ENCODE peak calls at places on chromosomes 7 and 10, in four cellular contexts. Q, N, A and J are unnamed samples.

GRCh38 chr10:104334965-104335650 is 3.2 kb downstream of the ITPRIP start:
- DNase-seq in N (no peak), Q (no peak), A (no peak), J (no peak)

GRCh38 chr7:149662591-149663095 is 110.7 kb downstream of the ZNF467 start:
- DNase-seq in Q (no peak), A (no peak), N (peak), J (peak)

GRCh38 chr10:112002191-112002590 is 181.4 kb downstream of the GPAM start:
- DNase-seq in A (no peak), Q (no peak), N (no peak), J (no peak)

GRCh38 chr10:119189811-119190282 is 11.2 kb upstream of the PRDX3 start:
- DNase-seq in Q (no peak), A (no peak), N (peak), J (no peak)

GRCh38 chr10:3426190-3426845 is 253.7 kb upstream of the PITRM1 start:
- DNase-seq in A (peak), Q (no peak), N (peak), J (peak)

GRCh38 chr7:151251328-151251925 is 2.9 kb upstream of the SMARCD3 start:
- DNase-seq in Q (peak), N (peak), A (no peak), J (peak)

GRCh38 chr7:159022238-159022993 is 122.3 kb downstream of the VIPR2 start:
- DNase-seq in Q (no peak), A (no peak), N (no peak), J (no peak)

GRCh38 chr7:43905209-43905946 is 1.0 kb downstream of the URGCP start:
- DNase-seq in Q (no peak), A (no peak), N (peak), J (peak)

GRCh38 chr10:112229901-112230300 is 46.3 kb upstream of the GPAM start:
- DNase-seq in A (no peak), Q (no peak), N (no peak), J (no peak)

GRCh38 chr10:125627646-125628045 is 55.3 kb downstream of the TEX36 start:
- DNase-seq in A (no peak), Q (no peak), N (no peak), J (no peak)

GRCh38 chr10:33772370-33773331 is 438.2 kb upstream of the NRP1 start:
- DNase-seq in A (no peak), Q (peak), N (peak), J (peak)

GRCh38 chr10:13092446-13093102 is 7.4 kb upstream of the OPTN start:
- DNase-seq in A (no peak), Q (no peak), N (peak), J (no peak)

GRCh38 chr7:152706465-152706864 is 30.5 kb upstream of the XRCC2 start:
- DNase-seq in N (no peak), A (no peak), Q (no peak), J (no peak)

GRCh38 chr10:62528441-62528840 is 154.3 kb downstream of the ZNF365 start:
- DNase-seq in N (no peak), A (no peak), Q (no peak), J (no peak)

GRCh38 chr10:122624546-122624945 is 64.0 kb downstream of the DMBT1 start:
- DNase-seq in Q (no peak), A (no peak), N (no peak), J (no peak)

GRCh38 chr10:30491204-30491603 is 57.2 kb downstream of the MAP3K8 start:
- DNase-seq in Q (no peak), A (no peak), N (peak), J (peak)

GRCh38 chr7:143975617-143976016 is 21.0 kb downstream of the OR2F1 start:
- DNase-seq in Q (no peak), A (no peak), N (no peak), J (no peak)

GRCh38 chr7:103613655-103614642 is 167.9 kb upstream of the SLC26A5 start:
- DNase-seq in Q (no peak), N (peak), A (no peak), J (peak)

GRCh38 chr7:356691-357462 is 66.9 kb downstream of the FOXL3 start:
- DNase-seq in N (no peak), A (no peak), Q (no peak), J (no peak)

GRCh38 chr10:60726253-60726652 is 52.0 kb upstream of the CDK1 start:
- DNase-seq in A (no peak), Q (no peak), N (no peak), J (no peak)

GRCh38 chr10:72273410-72274212 is at the start of gene DDIT4:
- DNase-seq in N (peak), A (peak), Q (peak), J (peak)

GRCh38 chr7:50276446-50276845 is 28.1 kb upstream of the IKZF1 start:
- DNase-seq in Q (no peak), N (no peak), A (no peak), J (no peak)

GRCh38 chr10:29239569-29240472 is 49.0 kb upstream of the LYZL1 start:
- DNase-seq in A (no peak), N (peak), Q (no peak), J (peak)

GRCh38 chr10:89710748-89711147 is 9.4 kb downstream of the KIF20B start:
- DNase-seq in N (no peak), A (peak), Q (no peak), J (no peak)

GRCh38 chr7:16739863-16740622 is 13.5 kb upstream of the TSPAN13 start:
- DNase-seq in Q (peak), N (peak), A (peak), J (peak)

GRCh38 chr10:26890956-26891355 is 30.2 kb upstream of the ABI1 start:
- DNase-seq in Q (no peak), A (peak), N (peak), J (peak)

GRCh38 chr7:497346-497745 is 22.3 kb downstream of the PDGFA start:
- DNase-seq in N (no peak), A (no peak), Q (no peak), J (no peak)

GRCh38 chr10:95502377-95502776 is 58.8 kb downstream of the SORBS1 start:
- DNase-seq in N (no peak), Q (no peak), A (no peak), J (no peak)

GRCh38 chr10:43294241-43294658 is 27.4 kb upstream of the RASGEF1A start:
- DNase-seq in Q (no peak), A (no peak), N (no peak), J (no peak)

GRCh38 chr7:20217193-20217948 is at the start of gene MACC1:
- DNase-seq in A (no peak), N (no peak), Q (no peak), J (no peak)
- TF ChIP-seq CTCF in A (no peak), N (no peak), Q (no peak), J (no peak)

GRCh38 chr7:147415991-147416390 is 1174.6 kb upstream of the C7orf33 start:
- DNase-seq in A (no peak), N (no peak), Q (no peak), J (peak)

GRCh38 chr7:147412109-147412508 is 1178.5 kb upstream of the C7orf33 start:
- DNase-seq in N (no peak), Q (no peak), A (no peak), J (peak)

GRCh38 chr7:147413243-147413642 is 1177.3 kb upstream of the C7orf33 start:
- DNase-seq in A (no peak), Q (no peak), N (no peak), J (no peak)

GRCh38 chr7:147411011-147411614 is 1179.5 kb upstream of the C7orf33 start:
- DNase-seq in N (peak), A (no peak), Q (no peak), J (peak)

GRCh38 chr7:147412782-147413186 is 1177.8 kb upstream of the C7orf33 start:
- DNase-seq in Q (no peak), A (peak), N (peak), J (peak)
- H3K4me3 ChIP-seq in Q (no peak), A (no peak), N (no peak), J (no peak)

DNA sequence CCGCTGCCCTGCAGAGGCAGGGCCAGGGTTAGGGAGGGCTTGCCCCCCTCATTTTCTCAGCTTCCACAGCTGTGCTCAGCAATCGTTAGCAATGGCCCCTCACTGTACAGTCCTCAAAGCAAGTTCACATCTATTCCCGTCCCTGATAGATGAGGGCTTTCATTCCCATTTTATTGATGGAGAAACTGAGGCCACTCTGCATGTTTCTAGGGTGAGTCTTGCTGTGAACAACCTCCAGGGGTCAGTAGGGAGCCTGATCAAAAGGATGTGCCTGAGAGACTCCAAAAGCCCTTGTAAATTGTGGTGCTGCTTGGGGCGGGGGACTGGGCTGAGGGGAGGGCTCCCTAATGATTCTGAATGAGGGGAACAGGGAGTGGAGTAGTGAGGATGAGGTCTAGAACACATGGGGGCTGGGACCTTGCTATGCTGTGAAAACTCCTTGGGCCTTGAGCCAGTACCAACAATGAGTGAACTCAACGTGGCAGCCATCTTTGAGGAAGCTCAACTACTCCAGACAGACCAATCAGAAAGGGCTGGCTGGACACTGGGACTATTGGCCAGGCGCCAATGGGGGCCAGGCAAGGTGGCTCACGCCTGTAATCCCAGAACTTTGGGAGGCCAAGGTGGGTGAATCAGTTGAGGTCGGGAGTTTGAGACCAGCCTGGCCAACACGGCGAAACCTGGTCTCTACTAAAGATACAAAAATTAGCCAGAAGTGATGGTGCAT is 6.7 kb upstream of the GRIFIN start:
- DNase-seq in A (no peak), N (no peak), Q (no peak), J (no peak)
- TF ChIP-seq CTCF in A (no peak), N (no peak), Q (no peak), J (no peak)

DNA sequence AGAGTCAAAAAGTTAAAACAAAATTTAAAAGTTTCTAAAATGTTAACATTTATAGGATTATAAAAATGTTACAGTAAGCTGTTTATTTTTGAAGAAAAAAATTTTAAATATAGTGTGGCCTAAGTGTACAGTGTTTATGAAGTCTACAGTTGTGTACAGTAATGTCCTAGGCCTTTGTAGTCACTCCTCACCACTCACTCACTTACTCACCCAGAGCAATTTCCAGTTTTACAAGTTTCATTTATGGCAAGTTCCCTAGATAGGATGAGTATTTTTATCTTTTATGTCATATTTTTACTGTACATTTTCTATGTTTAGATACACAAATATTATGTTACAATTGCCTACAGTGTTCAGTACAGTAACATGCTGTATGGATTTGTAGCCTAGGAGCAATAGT is 419.9 kb downstream of the ARL4A start:
- DNase-seq in A (no peak), Q (no peak), N (no peak), J (no peak)
- H3K4me3 ChIP-seq in A (no peak), Q (no peak), N (no peak), J (no peak)

DNA sequence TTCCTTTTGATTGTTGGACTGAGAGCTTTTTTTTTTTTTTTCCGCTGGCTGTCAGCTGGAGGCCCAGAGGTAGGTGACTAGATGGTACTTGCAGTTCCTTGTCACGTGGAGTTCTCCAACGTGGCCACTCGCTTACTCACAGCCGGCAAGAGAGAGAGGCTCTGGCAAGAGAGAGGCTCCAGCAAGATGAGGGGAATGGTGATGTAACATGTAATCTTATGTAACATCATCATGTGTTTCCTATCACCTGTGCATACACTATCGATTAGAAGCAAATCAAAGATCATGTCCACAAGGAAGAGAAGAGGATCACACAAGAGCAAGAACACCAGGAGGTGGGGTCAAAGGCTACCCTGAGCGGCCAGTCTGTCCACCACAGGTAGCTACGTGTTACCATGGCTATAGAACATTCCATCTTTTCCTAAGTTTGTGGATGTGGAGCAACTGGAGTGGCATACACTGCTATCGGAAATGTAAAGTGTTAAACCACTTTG is 4.0 kb upstream of the BORCS7 start:
- DNase-seq in N (no peak), A (no peak), Q (no peak), J (peak)
- TF ChIP-seq CTCF in N (no peak), A (no peak), Q (no peak), J (no peak)

GRCh38 chr10:22316286-22317120 is at the start of gene COMMD3:
- DNase-seq in Q (peak), A (peak), N (peak), J (peak)

GRCh38 chr10:22317771-22318565 is 1.8 kb downstream of the COMMD3 start:
- DNase-seq in A (no peak), N (no peak), Q (no peak), J (no peak)

GRCh38 chr10:22317121-22317370 is 858 bp downstream of the COMMD3 start:
- DNase-seq in Q (peak), A (no peak), N (no peak), J (no peak)

GRCh38 chr10:22315455-22316285 is 518 bp upstream of the COMMD3 start:
- DNase-seq in Q (no peak), A (no peak), N (no peak), J (no peak)

DNA sequence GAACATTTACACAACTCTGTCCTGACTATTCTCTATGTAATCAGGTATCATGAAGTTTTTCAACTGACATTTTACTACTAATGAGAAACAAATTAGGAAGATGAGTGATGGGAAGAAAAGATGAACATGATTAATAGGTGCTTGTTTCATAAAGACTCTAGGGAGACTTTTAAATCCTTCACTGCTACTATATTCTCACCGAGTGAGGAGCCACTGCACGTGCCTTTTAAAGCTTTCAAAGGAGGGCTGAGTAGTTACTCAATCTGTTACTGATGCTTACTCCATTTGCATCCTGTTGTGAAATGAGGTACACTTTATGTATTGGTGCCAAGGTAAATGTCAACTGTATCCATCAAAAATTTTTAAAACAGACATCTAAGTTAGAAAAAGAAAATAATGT is 1.3 kb upstream of the COMMD3 start:
- DNase-seq in Q (no peak), A (no peak), N (no peak), J (no peak)
- H3K4me3 ChIP-seq in Q (no peak), A (no peak), N (no peak), J (no peak)